ENCODE peak calls at places on chromosomes 11 and 22, in seven cellular contexts. Y, O, R, W, C, D and N are unnamed samples. For H3K36me3, the result is how much of the 10 kb centered on the place peaks cover.

GRCh38 chr11:114559425-114560310 is at the start of gene NXPE1:
- DNase-seq in Y (no peak), O (no peak), R (no peak), W (no peak), C (no peak), D (no peak), N (no peak)

GRCh38 chr11:45304992-45305335 is 18.8 kb upstream of the SYT13 start:
- DNase-seq in Y (no peak), O (no peak), R (no peak), W (no peak), C (no peak), D (no peak), N (no peak)

GRCh38 chr11:109236696-109237095 is 185.3 kb upstream of the C11orf87 start:
- DNase-seq in Y (no peak), O (no peak), R (no peak), W (no peak), C (no peak), D (no peak), N (no peak)

GRCh38 chr22:32702421-32702820 is 99.1 kb upstream of the TIMP3 start:
- DNase-seq in Y (no peak), O (no peak), R (no peak), W (no peak), C (no peak), D (no peak), N (no peak)

GRCh38 chr11:34680918-34681554 is 60.1 kb downstream of the EHF start:
- DNase-seq in Y (no peak), O (peak), R (peak), W (peak), C (peak), D (no peak), N (peak)

GRCh38 chr11:8732748-8733241 is 50.2 kb downstream of the RPL27A start:
- DNase-seq in Y (no peak), O (no peak), R (no peak), W (peak), C (no peak), D (no peak), N (no peak)

GRCh38 chr11:29336727-29337212 is 680.1 kb downstream of the KCNA4 start:
- DNase-seq in Y (no peak), O (no peak), R (no peak), W (no peak), C (no peak), D (no peak), N (no peak)

GRCh38 chr11:106986261-106986660 is 32.0 kb downstream of the GUCY1A2 start:
- DNase-seq in Y (no peak), O (no peak), R (no peak), W (no peak), C (no peak), D (no peak), N (no peak)

GRCh38 chr11:86418513-86418912 is 43.8 kb downstream of the CCDC81 start:
- DNase-seq in Y (no peak), O (no peak), R (no peak), W (no peak), C (no peak), D (no peak), N (no peak)

GRCh38 chr11:15764329-15764728 is 592.0 kb downstream of the SOX6 start:
- DNase-seq in Y (no peak), O (no peak), R (no peak), W (no peak), C (no peak), D (no peak), N (no peak)

GRCh38 chr11:1218788-1219445 is 3.9 kb upstream of the MUC5B start:
- DNase-seq in Y (no peak), O (no peak), R (no peak), W (no peak), C (no peak), D (no peak), N (no peak)

GRCh38 chr11:47148903-47149535 is 27.7 kb downstream of the ARFGAP2 start:
- DNase-seq in Y (no peak), O (no peak), R (no peak), W (no peak), C (no peak), D (no peak), N (no peak)

GRCh38 chr22:49590851-49591445 is 236.7 kb downstream of the BRD1 start:
- DNase-seq in Y (no peak), O (no peak), R (no peak), W (no peak), C (no peak), D (no peak), N (no peak)

GRCh38 chr22:43377486-43377995 is 34.3 kb upstream of the MPPED1 start:
- DNase-seq in Y (no peak), O (no peak), R (no peak), W (peak), C (no peak), D (no peak), N (no peak)

GRCh38 chr11:76315182-76315853 is 65.6 kb downstream of the THAP12 start:
- DNase-seq in Y (no peak), O (no peak), R (no peak), W (no peak), C (no peak), D (no peak), N (no peak)

GRCh38 chr11:85663781-85664560 is 958 bp downstream of the CREBZF start:
- DNase-seq in Y (peak), O (peak), R (peak), W (peak), C (no peak), D (no peak), N (peak)

GRCh38 chr11:62680825-62681240 is 2.0 kb upstream of the UBXN1 start:
- DNase-seq in Y (peak), O (peak), R (peak), W (peak), C (no peak), D (no peak), N (peak)

GRCh38 chr22:49261616-49262015 is 566.1 kb downstream of the BRD1 start:
- DNase-seq in Y (no peak), O (no peak), R (no peak), W (no peak), C (no peak), D (no peak), N (no peak)

GRCh38 chr11:107293677-107294344 is 163.8 kb downstream of the CWF19L2 start:
- DNase-seq in Y (no peak), O (no peak), R (peak), W (no peak), C (peak), D (no peak), N (peak)

GRCh38 chr11:63639195-63639832 is 25.1 kb upstream of the PLAAT3 start:
- DNase-seq in Y (no peak), O (no peak), R (no peak), W (peak), C (no peak), D (no peak), N (peak)

GRCh38 chr11:653837-654236 is 16.8 kb downstream of the DRD4 start:
- DNase-seq in Y (no peak), O (no peak), R (no peak), W (no peak), C (no peak), D (no peak), N (no peak)

GRCh38 chr11:12195773-12196172 is 85.4 kb downstream of the MICAL2 start:
- DNase-seq in Y (peak), O (no peak), R (no peak), W (no peak), C (no peak), D (no peak), N (no peak)

GRCh38 chr22:23119492-23120414 is 22.0 kb downstream of the RSPH14 start:
- DNase-seq in Y (peak), O (no peak), R (no peak), W (peak), C (no peak), D (no peak), N (no peak)

GRCh38 chr22:35454416-35455054 is 54.6 kb downstream of the MCM5 start:
- DNase-seq in Y (no peak), O (no peak), R (no peak), W (no peak), C (no peak), D (no peak), N (no peak)

GRCh38 chr11:45606514-45607024 is 58.9 kb downstream of the CHST1 start:
- DNase-seq in Y (no peak), O (no peak), R (no peak), W (no peak), C (peak), D (no peak), N (peak)

GRCh38 chr11:126138636-126139540 is 72.6 kb downstream of the RPUSD4 start:
- DNase-seq in Y (no peak), O (no peak), R (no peak), W (no peak), C (no peak), D (no peak), N (no peak)

GRCh38 chr22:37273126-37273845 is 9.0 kb upstream of the CYTH4 start:
- DNase-seq in Y (peak), O (no peak), R (no peak), W (no peak), C (no peak), D (no peak), N (no peak)

GRCh38 chr22:29260601-29261315 is 7.0 kb downstream of the RHBDD3 start:
- DNase-seq in Y (no peak), O (no peak), R (no peak), W (no peak), C (no peak), D (no peak), N (no peak)

GRCh38 chr11:196786-197731 is 4.2 kb downstream of the SCGB1C1 start:
- DNase-seq in Y (no peak), O (no peak), R (no peak), W (no peak), C (no peak), D (no peak), N (no peak)

DNA sequence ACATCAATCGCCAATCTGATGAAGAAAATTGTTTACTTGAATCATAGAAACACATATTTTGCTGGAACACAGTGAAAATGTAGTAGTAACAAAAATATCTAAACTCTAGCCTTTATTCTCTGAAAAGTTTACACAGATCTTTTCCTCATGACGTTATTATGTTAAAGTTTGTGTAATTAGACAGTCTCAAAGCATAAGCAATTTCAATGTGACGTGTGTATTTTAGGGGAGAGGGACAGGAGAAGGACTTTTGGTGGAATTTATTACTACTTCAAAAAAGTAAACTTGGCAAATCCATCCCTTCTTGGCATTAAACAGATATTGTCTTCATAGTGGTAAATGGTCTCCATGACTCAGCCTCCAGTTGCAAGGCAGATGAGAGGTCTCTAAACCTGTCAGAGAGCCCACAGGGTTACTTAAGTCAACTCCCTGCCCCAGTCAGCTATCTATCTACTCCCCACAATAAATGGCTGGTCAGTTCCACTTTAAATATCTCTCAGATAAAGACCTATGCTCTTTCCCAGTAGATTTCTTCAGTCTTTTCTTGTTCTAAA is 249.7 kb upstream of the UBASH3B start:
- DNase-seq in Y (no peak), O (no peak), R (no peak), W (no peak), C (no peak), D (no peak), N (no peak)
- H3K36me3 ChIP-seq in Y (under half), O (under half), R (under half), W (under half), C (under half), D (under half), N (under half)

GRCh38 chr11:58726594-58727414 is 4.9 kb downstream of the GLYAT start:
- DNase-seq in Y (no peak), O (no peak), R (no peak), W (no peak), C (no peak), D (no peak), N (no peak)
- TF ChIP-seq EZH2 in Y (no peak), O (no peak), R (no peak), W (no peak), C (no peak), D (no peak), N (no peak)

GRCh38 chr11:10606536-10607208 is 38.2 kb upstream of the LYVE1 start:
- DNase-seq in Y (no peak), O (no peak), R (no peak), W (peak), C (no peak), D (peak), N (no peak)

GRCh38 chr11:10605941-10606381 is 37.5 kb upstream of the LYVE1 start:
- DNase-seq in Y (no peak), O (no peak), R (peak), W (peak), C (no peak), D (no peak), N (peak)

GRCh38 chr11:10603721-10604297 is 35.3 kb upstream of the LYVE1 start:
- DNase-seq in Y (no peak), O (no peak), R (no peak), W (no peak), C (no peak), D (no peak), N (no peak)

GRCh38 chr11:10604340-10604748 is 35.9 kb upstream of the LYVE1 start:
- DNase-seq in Y (no peak), O (no peak), R (peak), W (peak), C (no peak), D (no peak), N (no peak)

DNA sequence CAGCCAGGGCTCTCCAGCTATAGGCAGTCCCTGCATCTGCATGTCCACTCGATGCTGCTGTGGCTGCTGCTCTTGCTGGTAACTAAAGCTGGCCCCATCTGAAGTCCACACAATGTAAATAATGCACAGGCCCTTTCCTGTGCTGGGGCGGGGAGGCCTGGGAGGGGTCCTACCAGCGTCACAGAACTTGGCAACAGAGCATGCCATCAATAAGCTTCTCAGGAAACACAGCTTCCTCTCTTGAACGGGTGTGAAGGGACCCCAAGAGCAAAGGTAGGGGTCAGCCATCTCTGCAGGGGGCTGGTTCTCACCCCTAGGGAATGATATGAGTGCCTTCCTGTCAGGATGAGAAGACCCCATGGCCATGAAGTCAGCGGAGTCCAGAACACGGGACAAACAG is 39.0 kb upstream of the LYVE1 start:
- DNase-seq in Y (no peak), O (no peak), R (no peak), W (peak), C (no peak), D (no peak), N (no peak)
- TF ChIP-seq POLR2AphosphoS5 in Y (no peak), O (no peak), R (no peak), W (no peak), C (no peak), D (no peak), N (no peak)

DNA sequence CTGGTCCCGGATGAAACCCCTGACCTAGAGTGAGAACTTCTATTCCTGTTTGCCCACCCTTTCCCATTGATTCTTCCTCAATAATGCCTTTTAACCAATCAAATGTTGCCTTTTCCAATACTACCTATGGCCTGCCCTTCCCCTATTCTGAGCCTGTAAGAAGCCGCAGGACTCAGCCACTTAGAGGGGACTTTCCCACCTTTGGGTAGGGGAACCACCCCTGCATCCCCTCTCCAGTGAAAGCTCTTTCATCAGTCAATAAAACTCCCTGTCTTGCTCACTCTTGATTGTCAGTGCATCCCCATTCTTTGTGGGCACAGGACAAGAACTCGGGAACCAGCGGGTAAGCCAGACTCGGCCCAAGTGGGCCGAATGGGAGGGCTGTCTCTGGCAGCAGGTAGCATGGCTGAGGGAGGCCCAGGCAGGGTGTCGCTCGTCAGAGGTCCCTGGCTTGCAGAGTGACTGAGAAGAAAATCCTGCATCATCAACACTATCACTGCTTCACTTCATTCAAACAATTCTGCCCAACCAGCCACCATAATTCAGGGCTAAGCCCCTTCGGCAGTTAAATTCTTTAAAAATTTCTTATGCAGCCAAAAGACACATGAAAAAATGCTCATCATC is 30.4 kb downstream of the LDHAL6A start:
- DNase-seq in Y (no peak), O (no peak), R (no peak), W (no peak), C (no peak), D (no peak), N (no peak)
- H3K36me3 ChIP-seq in Y (under half), O (under half), R (under half), W (under half), C (under half), D (under half), N (under half)

GRCh38 chr11:124718801-124719200 is 20.9 kb upstream of the NRGN start:
- DNase-seq in Y (no peak), O (no peak), R (no peak), W (no peak), C (no peak), D (no peak), N (no peak)
- TF ChIP-seq EZH2 in Y (no peak), O (no peak), R (no peak), W (no peak), C (peak), D (no peak), N (peak)

DNA sequence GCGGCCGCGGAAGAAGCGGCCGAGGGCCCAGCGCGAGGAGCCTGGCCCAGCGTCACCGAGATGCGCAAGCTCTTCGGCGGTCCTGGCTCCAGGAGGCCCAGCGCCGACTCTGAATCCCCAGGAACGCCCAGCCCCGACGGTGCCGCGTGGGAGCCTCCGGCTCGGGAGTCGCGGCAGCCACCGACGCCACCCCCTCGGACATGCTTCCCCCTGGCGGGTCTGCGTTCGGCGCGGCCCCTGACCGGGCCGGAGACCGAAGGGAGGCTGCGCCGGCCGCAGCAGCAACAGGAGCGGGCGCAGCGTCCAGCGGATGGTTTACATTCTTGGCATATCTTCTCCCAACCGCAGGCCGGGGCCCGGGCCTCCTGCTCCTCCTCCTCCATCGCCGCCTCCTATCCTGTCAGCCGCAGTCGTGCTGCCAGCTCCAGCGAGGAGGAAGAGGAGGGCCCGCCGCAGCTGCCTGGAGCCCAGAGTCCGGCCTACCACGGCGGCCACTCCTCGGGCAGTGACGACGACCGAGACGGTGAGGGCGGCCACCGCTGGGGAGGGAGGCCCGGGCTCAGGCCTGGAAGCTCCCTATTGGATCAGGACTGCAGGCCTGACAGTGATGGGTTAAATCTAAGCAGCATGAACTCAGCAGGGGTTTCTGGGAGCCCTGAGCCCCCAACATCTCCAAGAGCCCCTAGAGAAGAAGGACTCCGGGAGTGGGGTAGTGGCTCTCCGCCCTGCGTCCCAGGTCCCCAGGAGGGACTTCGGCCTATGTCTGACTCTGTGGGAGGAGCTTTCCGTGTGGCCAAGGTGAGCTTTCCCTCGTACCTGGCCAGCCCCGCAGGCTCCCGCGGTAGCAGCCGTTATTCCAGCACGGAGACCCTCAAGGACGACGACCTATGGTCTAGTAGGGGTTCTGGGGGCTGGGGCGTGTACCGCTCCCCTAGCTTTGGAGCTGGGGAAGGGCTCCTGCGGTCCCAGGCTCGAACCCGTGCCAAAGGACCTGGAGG is 1.2 kb downstream of the ARHGEF17 start:
- DNase-seq in Y (peak), O (peak), R (peak), W (peak), C (no peak), D (no peak), N (peak)
- TF ChIP-seq POLR2AphosphoS5 in Y (no peak), O (peak), R (peak), W (peak), C (no peak), D (no peak), N (peak)